ENCODE peak calls at places on chromosomes 16 and 17, in six cellular contexts. E is WTC11, Y is H1, T is HepG2, W is K562, Q is GM12878. C is an unnamed sample.

GRCh38 chr16:49921791-49922456 is 66.0 kb upstream of the ZNF423 start:
- DNase-seq in E (peak), Y (peak), T (peak), W (peak), Q (no peak), C (peak)

GRCh38 chr17:70767102-70767701 is 597.9 kb downstream of the KCNJ2 start:
- DNase-seq in E (no peak), Y (no peak), T (peak), W (no peak), Q (no peak), C (peak)

GRCh38 chr17:8846768-8847211 is 20.7 kb downstream of the PIK3R6 start:
- DNase-seq in E (no peak), Y (no peak), T (peak), W (peak), Q (no peak), C (peak)

GRCh38 chr16:61834082-61834481 is 202.2 kb downstream of the CDH8 start:
- DNase-seq in E (no peak), Y (no peak), T (no peak), W (no peak), Q (no peak), C (no peak)

GRCh38 chr16:49828545-49829267 is 27.2 kb downstream of the ZNF423 start:
- DNase-seq in E (no peak), Y (no peak), T (no peak), W (no peak), Q (no peak), C (no peak)

GRCh38 chr17:73308017-73308823 is 3.6 kb downstream of the CDC42EP4 start:
- DNase-seq in E (no peak), Y (no peak), T (peak), W (peak), Q (no peak), C (no peak)

GRCh38 chr17:8875416-8875815 is 7.9 kb upstream of the PIK3R6 start:
- DNase-seq in E (no peak), Y (no peak), T (no peak), W (no peak), Q (no peak), C (peak)

GRCh38 chr16:84884311-84885023 is 64.7 kb downstream of the CRISPLD2 start:
- DNase-seq in E (peak), Y (peak), T (peak), W (peak), Q (no peak), C (no peak)

GRCh38 chr16:28494141-28494851 is at the start of gene APOBR:
- DNase-seq in E (no peak), Y (no peak), T (no peak), W (peak), Q (peak), C (no peak)

GRCh38 chr16:69522041-69522578 is 43.7 kb upstream of the NFAT5 start:
- DNase-seq in E (no peak), Y (no peak), T (no peak), W (no peak), Q (no peak), C (no peak)

GRCh38 chr17:49680314-49680713 is 2.4 kb upstream of the SPOP start:
- DNase-seq in E (no peak), Y (no peak), T (no peak), W (no peak), Q (no peak), C (no peak)

GRCh38 chr17:16286009-16286946 is 67.0 kb downstream of the CENPV start:
- DNase-seq in E (no peak), Y (peak), T (peak), W (peak), Q (peak), C (peak)

GRCh38 chr16:71287903-71288302 is 1.3 kb downstream of the CMTR2 start:
- DNase-seq in E (no peak), Y (no peak), T (no peak), W (no peak), Q (no peak), C (no peak)

GRCh38 chr16:25005445-25006306 is 9.5 kb downstream of the ARHGAP17 start:
- DNase-seq in E (no peak), Y (no peak), T (no peak), W (no peak), Q (no peak), C (no peak)

GRCh38 chr17:8128125-8128784 is 4.3 kb upstream of the HES7 start:
- DNase-seq in E (no peak), Y (no peak), T (no peak), W (no peak), Q (no peak), C (no peak)

GRCh38 chr17:29090746-29091395 is 47.9 kb downstream of the PIPOX start:
- DNase-seq in E (no peak), Y (no peak), T (no peak), W (no peak), Q (no peak), C (no peak)

GRCh38 chr17:30376621-30377452 is 1.9 kb upstream of the CPD start:
- DNase-seq in E (no peak), Y (no peak), T (peak), W (no peak), Q (peak), C (no peak)

GRCh38 chr16:89556750-89557149 is 3.7 kb upstream of the RPL13 start:
- DNase-seq in E (no peak), Y (no peak), T (no peak), W (no peak), Q (no peak), C (no peak)

GRCh38 chr16:930511-930910 is 40.3 kb downstream of the LMF1 start:
- DNase-seq in E (no peak), Y (no peak), T (no peak), W (no peak), Q (no peak), C (no peak)

GRCh38 chr17:45040459-45040858 is 11.0 kb downstream of the DCAKD start:
- DNase-seq in E (peak), Y (peak), T (no peak), W (no peak), Q (no peak), C (peak)

GRCh38 chr16:46911038-46911437 is 26.9 kb downstream of the GPT2 start:
- DNase-seq in E (no peak), Y (no peak), T (no peak), W (no peak), Q (peak), C (no peak)

GRCh38 chr16:77457046-77457445 is 22.2 kb upstream of the ADAMTS18 start:
- DNase-seq in E (no peak), Y (no peak), T (no peak), W (no peak), Q (no peak), C (no peak)

GRCh38 chr17:34782271-34782670 is 179.0 kb downstream of the CCT6B start:
- DNase-seq in E (no peak), Y (no peak), T (no peak), W (no peak), Q (no peak), C (no peak)

GRCh38 chr17:29870836-29871430 is 59.1 kb downstream of the SSH2 start:
- DNase-seq in E (no peak), Y (no peak), T (no peak), W (no peak), Q (no peak), C (no peak)

GRCh38 chr16:26374279-26374925 is 682.6 kb downstream of the HS3ST4 start:
- DNase-seq in E (no peak), Y (no peak), T (no peak), W (no peak), Q (no peak), C (no peak)

GRCh38 chr17:18248300-18248731 is 10.2 kb downstream of the FLII start:
- DNase-seq in E (peak), Y (peak), T (peak), W (peak), Q (no peak), C (peak)

GRCh38 chr17:4658478-4659305 is 17.2 kb upstream of the ALOX15 start:
- DNase-seq in E (no peak), Y (no peak), T (no peak), W (peak), Q (no peak), C (no peak)

GRCh38 chr17:58789160-58789559 is 33.5 kb downstream of the PPM1E start:
- DNase-seq in E (no peak), Y (no peak), T (no peak), W (no peak), Q (no peak), C (no peak)

GRCh38 chr16:8655184-8655717 is 19.2 kb upstream of the ABAT start:
- DNase-seq in E (peak), Y (no peak), T (peak), W (no peak), Q (peak), C (peak)

GRCh38 chr16:83539736-83540490 is 267.9 kb upstream of the HSBP1 start:
- DNase-seq in E (no peak), Y (no peak), T (no peak), W (no peak), Q (no peak), C (no peak)

GRCh38 chr17:40472733-40473452 is 28.5 kb downstream of the TNS4 start:
- DNase-seq in E (no peak), Y (no peak), T (no peak), W (no peak), Q (no peak), C (no peak)

GRCh38 chr17:6323626-6324356 is 111.1 kb downstream of the AIPL1 start:
- DNase-seq in E (peak), Y (no peak), T (no peak), W (peak), Q (no peak), C (peak)

GRCh38 chr17:73934696-73935095 is 268.8 kb upstream of the RPL38 start:
- DNase-seq in E (no peak), Y (no peak), T (no peak), W (no peak), Q (no peak), C (no peak)

GRCh38 chr17:30530346-30531025 is 53.3 kb downstream of the GOSR1 start:
- DNase-seq in E (no peak), Y (no peak), T (no peak), W (no peak), Q (no peak), C (no peak)

GRCh38 chr17:67421869-67422273 is 44.8 kb downstream of the PITPNC1 start:
- DNase-seq in E (no peak), Y (no peak), T (peak), W (no peak), Q (peak), C (peak)
- TF ChIP-seq CREB1 in E (no peak), Y (no peak), T (no peak), W (no peak), Q (peak), C (no peak)

DNA sequence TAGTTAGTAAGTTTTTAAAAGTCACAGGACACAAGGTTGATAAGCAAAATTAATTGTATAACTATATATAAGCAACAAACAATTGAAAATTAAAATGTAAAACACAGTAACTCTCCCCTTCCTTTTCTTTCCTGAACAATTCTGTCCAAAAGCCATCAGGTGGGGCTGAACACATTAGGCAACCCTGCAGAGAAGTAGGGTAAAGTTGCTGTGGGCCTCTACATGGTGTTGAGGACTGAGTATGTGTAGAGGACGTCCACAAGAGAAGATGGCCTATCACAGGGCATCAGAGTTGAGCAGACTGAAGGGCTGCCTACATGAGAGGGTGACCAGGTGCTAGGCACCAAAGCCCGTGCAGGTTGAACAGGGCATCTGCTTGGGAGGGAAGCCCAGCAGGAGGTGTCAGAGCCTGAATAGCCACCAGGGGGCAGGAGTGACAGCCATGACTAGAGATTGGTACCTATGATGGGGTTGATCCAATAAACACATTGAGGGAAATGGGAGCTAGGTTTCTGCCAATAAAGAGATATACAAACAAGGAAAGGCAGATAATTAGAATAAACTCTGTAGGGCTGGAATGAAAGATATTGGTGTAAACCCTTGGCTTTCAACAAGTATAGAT is 415.1 kb downstream of the NPIPA8 start:
- DNase-seq in E (peak), Y (peak), T (peak), W (peak), Q (no peak), C (peak)
- TF ChIP-seq CREB1 in E (no peak), Y (no peak), T (no peak), W (no peak), Q (no peak), C (no peak)

DNA sequence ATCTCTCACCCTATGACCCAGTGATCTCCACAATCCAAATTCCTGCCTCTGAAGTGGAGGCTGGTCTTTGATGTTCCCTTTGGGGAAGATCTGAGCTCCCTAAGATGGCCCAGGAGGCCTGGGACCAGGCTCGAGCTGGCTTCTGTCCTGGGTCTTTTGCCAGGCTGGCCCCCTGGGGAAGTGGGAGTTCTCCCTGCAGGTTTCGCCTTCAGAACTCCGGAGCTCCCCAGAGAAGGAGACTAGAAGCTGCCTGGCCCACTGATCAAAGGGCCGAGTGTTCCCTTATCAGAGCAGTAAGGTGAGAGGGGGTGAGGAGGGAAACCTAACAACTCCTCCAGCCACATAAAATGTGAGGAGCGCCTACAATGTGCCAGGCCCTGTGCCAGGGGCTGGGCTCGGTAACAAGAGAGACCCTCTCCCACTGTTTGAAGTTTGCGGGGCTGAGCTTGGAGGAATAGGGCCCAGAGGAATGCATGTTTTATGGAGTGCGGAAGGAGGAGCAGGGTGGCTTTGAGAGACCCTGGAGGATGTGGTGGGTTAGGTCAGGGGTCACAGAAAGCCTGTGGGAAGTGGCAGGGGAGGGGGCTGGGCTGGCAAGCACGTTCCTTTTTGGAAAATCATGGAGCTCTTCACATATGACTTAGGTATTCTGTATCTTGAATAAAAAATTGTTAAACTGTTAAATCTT is 147.2 kb downstream of the IRF8 start:
- DNase-seq in E (no peak), Y (no peak), T (no peak), W (no peak), Q (no peak), C (no peak)
- TF ChIP-seq CREB1 in E (no peak), Y (no peak), T (no peak), W (no peak), Q (no peak), C (no peak)

GRCh38 chr17:79845601-79845949 is 6.3 kb upstream of the CBX4 start:
- DNase-seq in E (no peak), Y (no peak), T (peak), W (peak), Q (no peak), C (no peak)
- TF ChIP-seq CREB1 in E (no peak), Y (no peak), T (no peak), W (no peak), Q (no peak), C (no peak)

DNA sequence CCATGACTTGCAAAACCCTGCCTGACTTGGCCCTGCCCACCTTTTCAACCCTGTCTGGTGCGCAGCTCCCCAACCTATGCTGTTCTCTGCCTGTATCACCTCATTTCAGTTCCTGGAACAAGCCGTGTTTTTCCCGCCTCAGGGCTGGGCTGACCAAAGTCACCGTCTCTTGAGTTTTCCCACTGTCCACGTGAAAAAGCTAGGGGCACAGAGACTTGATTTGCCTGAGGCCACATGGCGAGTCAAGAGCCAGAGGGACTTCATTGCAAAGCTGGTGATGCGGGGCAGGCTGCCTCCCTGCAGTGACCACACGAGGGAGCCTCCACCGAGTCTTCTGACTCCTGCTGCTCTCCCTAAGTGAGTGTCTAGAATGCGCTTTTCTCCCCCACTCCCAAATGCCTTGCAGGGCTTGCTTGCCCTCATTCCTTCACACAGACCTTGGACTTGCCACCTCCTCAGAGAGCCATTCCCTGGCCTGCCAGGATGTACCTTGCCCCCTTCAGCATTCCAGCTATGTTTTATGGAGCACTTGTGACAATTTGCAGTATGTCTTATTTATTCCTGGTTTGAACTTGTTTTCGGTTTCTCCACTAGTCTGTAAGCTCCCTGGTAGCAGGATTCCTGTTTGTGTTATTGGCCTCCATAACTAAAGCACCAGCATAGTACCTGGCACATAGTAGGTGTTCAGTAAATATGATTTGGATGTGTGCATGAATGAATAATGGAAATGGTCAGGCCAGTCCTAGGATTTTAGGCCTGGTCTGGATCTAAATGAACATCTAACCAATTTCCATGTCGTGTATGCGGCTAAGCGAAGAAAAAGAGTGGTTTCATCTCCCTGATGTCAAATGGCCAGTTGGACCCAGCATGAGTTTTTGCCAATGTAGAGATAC is 252.3 kb downstream of the SNX29 start:
- DNase-seq in E (peak), Y (peak), T (peak), W (peak), Q (no peak), C (peak)
- TF ChIP-seq CREB1 in E (no peak), Y (peak), T (no peak), W (no peak), Q (no peak), C (no peak)

GRCh38 chr17:20267459-20267842 is 199.9 kb downstream of the LGALS9B start:
- DNase-seq in E (no peak), Y (no peak), T (no peak), W (no peak), Q (peak), C (no peak)

GRCh38 chr17:20266806-20267458 is 200.4 kb downstream of the LGALS9B start:
- DNase-seq in E (no peak), Y (no peak), T (no peak), W (peak), Q (no peak), C (no peak)

GRCh38 chr17:20262116-20262977 is 205.0 kb downstream of the LGALS9B start:
- DNase-seq in E (no peak), Y (no peak), T (no peak), W (no peak), Q (no peak), C (no peak)

GRCh38 chr17:20264996-20265395 is 202.3 kb downstream of the LGALS9B start:
- DNase-seq in E (no peak), Y (no peak), T (no peak), W (no peak), Q (no peak), C (no peak)

GRCh38 chr17:20263595-20263994 is 203.7 kb downstream of the LGALS9B start:
- DNase-seq in E (no peak), Y (no peak), T (no peak), W (no peak), Q (no peak), C (peak)
- TF ChIP-seq CREB1 in E (no peak), Y (no peak), T (no peak), W (no peak), Q (no peak), C (no peak)

DNA sequence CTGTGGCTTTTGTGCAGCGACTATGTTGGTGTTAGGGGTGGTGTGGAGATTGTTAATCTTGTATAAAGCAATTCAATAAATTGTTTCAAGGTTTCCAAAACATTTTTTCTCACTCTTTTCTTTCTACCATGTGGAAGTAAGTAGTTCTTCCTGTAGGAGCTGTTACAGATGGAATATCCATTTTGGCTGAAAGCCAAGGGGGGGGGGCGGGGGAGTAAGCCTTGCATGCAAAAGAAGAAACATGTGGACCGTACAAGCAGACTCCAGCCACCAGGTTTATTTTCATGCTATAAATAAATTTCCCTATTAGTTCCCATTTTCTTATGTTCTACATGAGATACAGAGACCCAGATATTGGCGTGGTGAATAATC is 35.0 kb downstream of the UBN1 start:
- DNase-seq in E (no peak), Y (no peak), T (no peak), W (no peak), Q (no peak), C (no peak)
- TF ChIP-seq CREB1 in E (no peak), Y (no peak), T (no peak), W (no peak), Q (no peak), C (no peak)